ENCODE peak calls at places on chromosome 1, in six cellular contexts. Q is K562, Z is HepG2, A is SK-N-SH, X is H1, W is GM12878. U is an unnamed sample.

GRCh38 chr1:65527211-65527610 is 106.7 kb downstream of the LEPR start:
- DNase-seq in Z (no peak), Q (peak; percentile 37), W (no peak), X (no peak), A (peak; percentile 70), U (no peak)

GRCh38 chr1:76336951-76337371 is 262.4 kb downstream of the ST6GALNAC3 start:
- DNase-seq in Q (no peak), W (no peak), A (peak; percentile 78), Z (no peak), X (no peak), U (no peak)

GRCh38 chr1:45498279-45498678 is 1.6 kb downstream of the CCDC163 start:
- DNase-seq in X (no peak), A (no peak), Q (no peak), Z (no peak), W (no peak), U (no peak)

GRCh38 chr1:35324486-35324885 is 56.0 kb downstream of the ZMYM4 start:
- DNase-seq in Z (no peak), A (no peak), W (no peak), Q (no peak), X (no peak), U (no peak)

GRCh38 chr1:65075123-65075976 is 72.7 kb upstream of the AK4 start:
- DNase-seq in X (no peak), A (peak; percentile 62), Z (peak; percentile 57), W (no peak), Q (peak; percentile 81), U (peak; percentile 59)

GRCh38 chr1:38277646-38278045 is 231.1 kb upstream of the POU3F1 start:
- DNase-seq in W (no peak), X (no peak), A (no peak), Q (no peak), Z (no peak), U (no peak)

GRCh38 chr1:113812661-113813135 is 422 bp upstream of the RSBN1 start:
- DNase-seq in W (no peak), Z (no peak), A (peak; percentile 58), X (no peak), Q (peak; percentile 35), U (no peak)

GRCh38 chr1:192589813-192590212 is 14.2 kb downstream of the RGS1 start:
- DNase-seq in Z (no peak), X (no peak), W (no peak), Q (no peak), A (no peak), U (no peak)

GRCh38 chr1:43373034-43373940 is 5.5 kb upstream of the ELOVL1 start:
- DNase-seq in A (no peak), X (no peak), Q (no peak), W (no peak), Z (no peak), U (peak; percentile 86)

GRCh38 chr1:10529772-10530171 is 55.0 kb downstream of the PEX14 start:
- DNase-seq in A (no peak), W (no peak), Z (no peak), X (no peak), Q (no peak), U (no peak)

GRCh38 chr1:158067651-158068050 is 74.2 kb downstream of the KIRREL1 start:
- DNase-seq in Q (no peak), W (no peak), Z (no peak), X (no peak), A (no peak), U (no peak)

GRCh38 chr1:156684227-156684782 is 7.1 kb upstream of the NES start:
- DNase-seq in Q (peak; percentile 25), Z (no peak), W (no peak), X (no peak), A (no peak), U (no peak)

GRCh38 chr1:62228139-62228882 is 33.7 kb downstream of the L1TD1 start:
- DNase-seq in X (no peak), Q (no peak), A (no peak), W (no peak), Z (no peak), U (no peak)

GRCh38 chr1:228399531-228400236 is 7.0 kb downstream of the TRIM11 start:
- DNase-seq in A (no peak), Z (no peak), X (no peak), Q (no peak), W (no peak), U (no peak)

GRCh38 chr1:36322085-36322785 is 1.2 kb downstream of the EVA1B start:
- DNase-seq in W (no peak), X (no peak), A (no peak), Q (no peak), Z (no peak), U (no peak)

GRCh38 chr1:241834733-241835377 is 13.1 kb upstream of the EXO1 start:
- DNase-seq in X (no peak), A (peak; percentile 26), Z (peak; percentile 28), W (no peak), Q (peak; percentile 77), U (peak; percentile 26)

GRCh38 chr1:28663871-28664470 is 4.6 kb upstream of the GMEB1 start:
- DNase-seq in X (no peak), W (no peak), A (no peak), Z (no peak), Q (no peak), U (no peak)

GRCh38 chr1:64172458-64172983 is 30.9 kb upstream of the UBE2U start:
- DNase-seq in A (peak; percentile 52), Z (peak; percentile 25), W (no peak), Q (no peak), X (no peak), U (no peak)

GRCh38 chr1:161719325-161719611 is 2.1 kb upstream of the FCRLB start:
- DNase-seq in A (no peak), W (no peak), Z (no peak), Q (no peak), X (no peak), U (no peak)

GRCh38 chr1:108814343-108815125 is 42.4 kb downstream of the AKNAD1 start:
- DNase-seq in Z (no peak), Q (peak; percentile 26), W (no peak), X (no peak), A (no peak), U (no peak)

GRCh38 chr1:56194911-56195310 is 384.5 kb downstream of the PLPP3 start:
- DNase-seq in A (no peak), Z (no peak), X (no peak), Q (no peak), W (no peak), U (no peak)

GRCh38 chr1:100747821-100748220 is 28.3 kb downstream of the VCAM1 start:
- DNase-seq in A (no peak), W (no peak), Q (no peak), X (no peak), Z (no peak), U (no peak)

GRCh38 chr1:221741364-221741970 is 422 bp downstream of the DUSP10 start:
- DNase-seq in Z (no peak), A (peak; percentile 56), W (no peak), Q (no peak), X (no peak), U (no peak)

GRCh38 chr1:162561616-162562451 is at the start of gene UAP1:
- DNase-seq in Z (no peak), Q (no peak), W (no peak), A (no peak), X (no peak), U (no peak)

DNA sequence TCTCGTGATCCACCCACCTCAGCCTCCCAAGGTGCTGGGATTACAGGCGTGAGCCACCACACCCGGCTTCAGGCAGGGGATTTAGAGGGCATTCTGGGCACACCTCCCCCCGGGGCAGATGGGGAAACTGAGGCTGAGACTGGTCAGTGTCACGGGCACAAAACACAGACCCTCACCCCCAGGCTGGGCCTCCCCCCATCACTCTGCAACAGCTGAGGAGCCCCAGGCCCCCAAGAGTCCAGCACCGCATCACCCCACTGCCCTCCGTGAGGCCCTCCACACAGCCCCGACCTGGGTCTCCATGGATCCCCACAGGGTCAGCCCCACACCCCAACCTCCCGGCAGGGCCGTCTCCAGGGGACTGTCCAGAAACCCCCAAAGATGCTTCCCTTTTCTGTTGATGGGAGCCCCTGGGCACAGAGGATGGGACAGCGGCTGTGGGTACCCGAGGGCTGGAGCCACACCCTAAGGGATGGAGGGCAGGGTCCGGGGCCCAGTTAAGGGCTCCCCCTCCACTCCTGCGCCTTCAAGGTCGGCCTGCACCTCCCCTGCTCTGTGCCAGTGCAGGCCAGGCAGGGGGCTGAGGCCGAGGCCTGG is 11.0 kb downstream of the TNFRSF14 start:
- DNase-seq in X (no peak), A (no peak), W (no peak), Q (no peak), Z (no peak), U (no peak)
- TF ChIP-seq JUND in X (no peak), A (no peak), W (no peak), Q (no peak), Z (no peak), U (no peak)

GRCh38 chr1:95071539-95071938 is 1.2 kb downstream of the ALG14 start:
- DNase-seq in Z (no peak), A (no peak), W (no peak), Q (no peak), X (no peak), U (no peak)
- H3K9ac ChIP-seq in Z (peak overlapping the region; percentile 77), A (peak overlapping the region; percentile 68), W (no peak overlapping the region), Q (peak overlapping the region; percentile 73), X (no peak overlapping the region), U (peak overlapping the region; percentile 60)

GRCh38 chr1:204116539-204116938 is 35.3 kb downstream of the ETNK2 start:
- DNase-seq in Q (no peak), Z (no peak), A (no peak), X (no peak), W (no peak), U (no peak)

GRCh38 chr1:204113900-204114299 is 37.9 kb downstream of the ETNK2 start:
- DNase-seq in X (no peak), W (no peak), A (no peak), Q (no peak), Z (no peak), U (no peak)

GRCh38 chr1:204112876-204113730 is 38.7 kb downstream of the ETNK2 start:
- DNase-seq in A (no peak), W (no peak), Q (no peak), Z (no peak), X (no peak), U (no peak)

GRCh38 chr1:204115128-204115527 is 36.7 kb downstream of the ETNK2 start:
- DNase-seq in X (no peak), A (no peak), Q (no peak), Z (no peak), W (no peak), U (no peak)

DNA sequence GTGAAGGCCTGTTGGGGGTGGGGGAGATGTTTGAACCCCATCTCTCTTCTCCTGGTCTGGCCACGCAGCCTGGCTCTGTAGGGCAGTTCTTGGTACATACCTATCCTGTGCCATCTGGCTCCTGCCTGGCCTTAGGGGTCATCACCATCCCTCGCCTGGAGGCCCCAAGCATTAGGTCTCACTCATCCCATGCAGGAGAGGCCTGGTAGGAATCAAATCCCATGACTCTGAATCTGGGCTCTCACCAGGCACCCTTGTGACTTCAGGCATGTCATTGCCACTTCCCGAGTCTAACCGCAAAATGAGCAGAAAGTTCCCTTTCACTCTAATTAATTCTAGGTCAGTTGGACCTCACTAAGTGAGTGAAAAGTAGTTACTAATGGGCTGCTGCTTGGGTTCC is 37.2 kb downstream of the ETNK2 start:
- DNase-seq in A (no peak), X (no peak), W (no peak), Z (no peak), Q (no peak), U (no peak)
- TF ChIP-seq JUND in A (no peak), X (no peak), W (no peak), Z (no peak), Q (no peak), U (no peak)

DNA sequence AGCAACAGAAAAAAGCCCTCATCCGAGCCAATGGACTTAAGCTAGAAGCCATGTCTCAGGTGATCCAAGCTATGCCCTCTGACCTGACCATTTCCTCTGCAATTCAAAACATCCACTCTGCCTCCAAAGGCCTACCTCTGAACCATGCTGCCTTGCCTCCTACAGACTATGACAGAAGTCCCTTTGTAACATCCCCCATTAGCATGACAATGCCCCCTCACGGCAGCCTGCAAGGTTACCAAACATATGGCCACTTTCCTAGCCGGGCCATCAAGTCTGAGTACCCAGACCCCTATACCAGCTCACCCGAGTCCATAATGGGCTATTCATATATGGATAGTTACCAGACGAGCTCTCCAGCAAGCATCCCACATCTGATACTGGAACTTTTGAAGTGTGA is 20.7 kb downstream of the NR5A2 start:
- DNase-seq in A (no peak), Q (no peak), X (peak; percentile 88), W (no peak), Z (no peak), U (no peak)
- H3K9ac ChIP-seq in A (no peak overlapping the region), Q (no peak overlapping the region), X (no peak overlapping the region), W (no peak overlapping the region), Z (no peak overlapping the region), U (no peak overlapping the region)

U was measured in HCT116.